ENCODE peak calls at places on chromosomes 13 and 19, in nine cellular contexts. One of them, this sample, is unnamed.

GRCh38 chr13:109971006-109971744 is 184.8 kb upstream of the IRS2 start:
- DNase-seq in GM06990: no peak
- DNase-seq in cardiac fibroblast: no peak
- DNase-seq in brain microvascular endothelial cell: no peak
- DNase-seq in choroid plexus epithelial cell: no peak
- DNase-seq in bronchial epithelial cell: no peak
- DNase-seq in GM12865: no peak
- DNase-seq in spleen: no peak
- DNase-seq in heart left ventricle: no peak
- DNase-seq in this sample: no peak

GRCh38 chr19:55657004-55657747 is 2.3 kb downstream of the U2AF2 start:
- DNase-seq in heart left ventricle: no peak
- DNase-seq in bronchial epithelial cell: no peak
- DNase-seq in brain microvascular endothelial cell: no peak
- DNase-seq in cardiac fibroblast: no peak
- DNase-seq in GM06990: no peak
- DNase-seq in spleen: no peak
- DNase-seq in GM12865: peak
- DNase-seq in choroid plexus epithelial cell: no peak
- DNase-seq in this sample: no peak

GRCh38 chr13:29621401-29621800 is 25.9 kb upstream of the SLC7A1 start:
- DNase-seq in choroid plexus epithelial cell: peak
- DNase-seq in cardiac fibroblast: no peak
- DNase-seq in spleen: no peak
- DNase-seq in GM06990: no peak
- DNase-seq in brain microvascular endothelial cell: peak
- DNase-seq in bronchial epithelial cell: peak
- DNase-seq in heart left ventricle: no peak
- DNase-seq in GM12865: no peak
- DNase-seq in this sample: no peak

GRCh38 chr13:36261011-36261410 is 36.6 kb downstream of the CCDC169 start:
- DNase-seq in bronchial epithelial cell: no peak
- DNase-seq in cardiac fibroblast: no peak
- DNase-seq in GM12865: no peak
- DNase-seq in choroid plexus epithelial cell: no peak
- DNase-seq in spleen: no peak
- DNase-seq in brain microvascular endothelial cell: no peak
- DNase-seq in GM06990: no peak
- DNase-seq in heart left ventricle: no peak
- DNase-seq in this sample: no peak

GRCh38 chr13:32384702-32385101 is 43.2 kb downstream of the N4BP2L1 start:
- DNase-seq in GM06990: no peak
- DNase-seq in brain microvascular endothelial cell: no peak
- DNase-seq in heart left ventricle: no peak
- DNase-seq in choroid plexus epithelial cell: no peak
- DNase-seq in bronchial epithelial cell: no peak
- DNase-seq in cardiac fibroblast: no peak
- DNase-seq in GM12865: no peak
- DNase-seq in spleen: no peak
- DNase-seq in this sample: no peak

GRCh38 chr13:91313103-91313502 is 34.4 kb upstream of the MIR17HG start:
- DNase-seq in heart left ventricle: no peak
- DNase-seq in spleen: no peak
- DNase-seq in GM12865: peak
- DNase-seq in cardiac fibroblast: peak
- DNase-seq in brain microvascular endothelial cell: peak
- DNase-seq in bronchial epithelial cell: peak
- DNase-seq in GM06990: peak
- DNase-seq in choroid plexus epithelial cell: peak
- DNase-seq in this sample: peak

GRCh38 chr19:9498183-9498902 is at the start of gene ZNF560:
- DNase-seq in bronchial epithelial cell: no peak
- DNase-seq in GM06990: peak
- DNase-seq in heart left ventricle: no peak
- DNase-seq in GM12865: no peak
- DNase-seq in choroid plexus epithelial cell: peak
- DNase-seq in spleen: no peak
- DNase-seq in brain microvascular endothelial cell: peak
- DNase-seq in cardiac fibroblast: peak
- DNase-seq in this sample: peak

GRCh38 chr13:43767351-43767901 is 19.3 kb downstream of the ENOX1 start:
- DNase-seq in choroid plexus epithelial cell: peak
- DNase-seq in GM06990: no peak
- DNase-seq in bronchial epithelial cell: no peak
- DNase-seq in spleen: no peak
- DNase-seq in brain microvascular endothelial cell: no peak
- DNase-seq in heart left ventricle: peak
- DNase-seq in GM12865: no peak
- DNase-seq in cardiac fibroblast: peak
- DNase-seq in this sample: peak

GRCh38 chr13:31556376-31556775 is 182.9 kb upstream of the RXFP2 start:
- DNase-seq in bronchial epithelial cell: no peak
- DNase-seq in cardiac fibroblast: peak
- DNase-seq in spleen: no peak
- DNase-seq in choroid plexus epithelial cell: peak
- DNase-seq in GM06990: no peak
- DNase-seq in heart left ventricle: no peak
- DNase-seq in GM12865: no peak
- DNase-seq in brain microvascular endothelial cell: peak
- DNase-seq in this sample: no peak

GRCh38 chr13:41411536-41411935 is 45.8 kb upstream of the RGCC start:
- DNase-seq in cardiac fibroblast: peak
- DNase-seq in brain microvascular endothelial cell: peak
- DNase-seq in spleen: peak
- DNase-seq in heart left ventricle: no peak
- DNase-seq in GM12865: peak
- DNase-seq in choroid plexus epithelial cell: peak
- DNase-seq in bronchial epithelial cell: peak
- DNase-seq in GM06990: no peak
- DNase-seq in this sample: peak
- TF ChIP-seq CTCF in cardiac fibroblast: peak
- TF ChIP-seq CTCF in brain microvascular endothelial cell: peak
- TF ChIP-seq CTCF in spleen: no peak
- TF ChIP-seq CTCF in heart left ventricle: peak
- TF ChIP-seq CTCF in GM12865: peak
- TF ChIP-seq CTCF in choroid plexus epithelial cell: peak
- TF ChIP-seq CTCF in bronchial epithelial cell: peak
- TF ChIP-seq CTCF in GM06990: peak
- TF ChIP-seq CTCF in this sample: peak

GRCh38 chr19:7788933-7789323 is 25.9 kb downstream of the CLEC4M start:
- DNase-seq in brain microvascular endothelial cell: no peak
- DNase-seq in cardiac fibroblast: no peak
- DNase-seq in GM12865: no peak
- DNase-seq in GM06990: no peak
- DNase-seq in bronchial epithelial cell: no peak
- DNase-seq in heart left ventricle: no peak
- DNase-seq in spleen: peak
- DNase-seq in choroid plexus epithelial cell: no peak
- DNase-seq in this sample: no peak

GRCh38 chr19:7793493-7793892 is 30.4 kb downstream of the CLEC4M start:
- DNase-seq in GM06990: no peak
- DNase-seq in choroid plexus epithelial cell: no peak
- DNase-seq in cardiac fibroblast: no peak
- DNase-seq in brain microvascular endothelial cell: no peak
- DNase-seq in bronchial epithelial cell: no peak
- DNase-seq in GM12865: no peak
- DNase-seq in heart left ventricle: no peak
- DNase-seq in spleen: no peak
- DNase-seq in this sample: no peak

GRCh38 chr19:7789447-7789846 is 26.4 kb downstream of the CLEC4M start:
- DNase-seq in cardiac fibroblast: no peak
- DNase-seq in heart left ventricle: no peak
- DNase-seq in brain microvascular endothelial cell: no peak
- DNase-seq in GM06990: peak
- DNase-seq in choroid plexus epithelial cell: no peak
- DNase-seq in GM12865: peak
- DNase-seq in spleen: peak
- DNase-seq in bronchial epithelial cell: no peak
- DNase-seq in this sample: no peak

GRCh38 chr19:7790416-7790815 is 27.4 kb downstream of the CLEC4M start:
- DNase-seq in choroid plexus epithelial cell: no peak
- DNase-seq in GM12865: no peak
- DNase-seq in spleen: no peak
- DNase-seq in heart left ventricle: no peak
- DNase-seq in GM06990: no peak
- DNase-seq in cardiac fibroblast: no peak
- DNase-seq in brain microvascular endothelial cell: no peak
- DNase-seq in bronchial epithelial cell: no peak
- DNase-seq in this sample: no peak

GRCh38 chr19:7792286-7792685 is 29.2 kb downstream of the CLEC4M start:
- DNase-seq in bronchial epithelial cell: no peak
- DNase-seq in spleen: no peak
- DNase-seq in choroid plexus epithelial cell: peak
- DNase-seq in heart left ventricle: no peak
- DNase-seq in cardiac fibroblast: peak
- DNase-seq in GM12865: no peak
- DNase-seq in brain microvascular endothelial cell: peak
- DNase-seq in GM06990: no peak
- DNase-seq in this sample: peak
- H3K4me3 ChIP-seq in bronchial epithelial cell: no peak
- H3K4me3 ChIP-seq in spleen: no peak
- H3K4me3 ChIP-seq in choroid plexus epithelial cell: no peak
- H3K4me3 ChIP-seq in heart left ventricle: no peak
- H3K4me3 ChIP-seq in cardiac fibroblast: no peak
- H3K4me3 ChIP-seq in GM12865: no peak
- H3K4me3 ChIP-seq in brain microvascular endothelial cell: no peak
- H3K4me3 ChIP-seq in GM06990: no peak
- H3K4me3 ChIP-seq in this sample: no peak

DNA sequence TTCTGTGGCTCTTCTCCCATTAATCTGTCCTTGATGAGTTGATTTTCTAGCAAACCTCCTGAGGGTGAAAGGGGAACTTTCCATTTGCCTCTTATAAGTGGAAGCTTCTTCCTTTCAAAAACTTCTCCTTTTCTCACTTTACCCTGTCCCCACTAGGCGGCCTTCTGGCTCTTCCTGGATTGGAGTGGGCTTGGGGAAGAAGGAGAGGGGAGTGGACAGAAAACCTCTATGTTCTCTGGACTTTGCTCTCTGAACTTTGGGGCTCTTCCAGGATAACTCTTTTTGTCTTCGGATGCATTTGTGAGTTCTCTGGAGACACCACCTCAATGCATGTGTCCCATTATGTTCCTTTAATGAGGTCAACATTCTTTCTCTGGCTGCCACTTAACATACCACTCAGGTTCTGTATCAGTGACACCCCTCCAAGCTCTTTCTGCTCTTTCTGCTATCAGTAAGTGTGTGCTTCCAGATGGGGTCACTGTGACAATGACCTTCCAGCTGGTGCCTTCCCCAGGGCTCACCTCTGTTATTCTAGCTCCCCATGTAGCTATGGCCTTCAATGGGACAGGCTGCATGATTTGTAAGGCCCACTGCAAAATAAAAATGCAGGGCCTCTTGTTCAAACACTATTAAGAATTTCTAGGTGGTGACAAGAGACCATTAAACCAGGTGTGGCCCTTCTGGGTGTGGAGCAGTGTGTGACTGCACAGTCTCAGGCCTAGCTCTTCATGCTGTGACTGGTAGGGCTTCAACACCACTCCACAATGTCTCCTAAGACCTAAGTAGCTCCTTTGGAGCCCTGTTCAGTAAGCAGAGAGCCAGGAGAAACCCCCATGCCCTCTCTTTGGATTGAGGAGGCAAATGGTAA is 389.2 kb downstream of the EFNB2 start:
- DNase-seq in brain microvascular endothelial cell: no peak
- DNase-seq in cardiac fibroblast: no peak
- DNase-seq in GM12865: no peak
- DNase-seq in GM06990: no peak
- DNase-seq in spleen: no peak
- DNase-seq in bronchial epithelial cell: no peak
- DNase-seq in heart left ventricle: no peak
- DNase-seq in choroid plexus epithelial cell: no peak
- DNase-seq in this sample: no peak
- TF ChIP-seq CTCF in brain microvascular endothelial cell: peak
- TF ChIP-seq CTCF in cardiac fibroblast: no peak
- TF ChIP-seq CTCF in GM12865: no peak
- TF ChIP-seq CTCF in GM06990: no peak
- TF ChIP-seq CTCF in spleen: no peak
- TF ChIP-seq CTCF in bronchial epithelial cell: no peak
- TF ChIP-seq CTCF in heart left ventricle: no peak
- TF ChIP-seq CTCF in choroid plexus epithelial cell: peak
- TF ChIP-seq CTCF in this sample: no peak

GRCh38 chr19:41222240-41222639 is 3.2 kb downstream of the AXL start:
- DNase-seq in brain microvascular endothelial cell: no peak
- DNase-seq in bronchial epithelial cell: no peak
- DNase-seq in GM12865: no peak
- DNase-seq in cardiac fibroblast: no peak
- DNase-seq in GM06990: no peak
- DNase-seq in heart left ventricle: no peak
- DNase-seq in choroid plexus epithelial cell: no peak
- DNase-seq in spleen: no peak
- DNase-seq in this sample: no peak

GRCh38 chr19:41224632-41225031 is 5.6 kb downstream of the AXL start:
- DNase-seq in choroid plexus epithelial cell: no peak
- DNase-seq in bronchial epithelial cell: no peak
- DNase-seq in brain microvascular endothelial cell: no peak
- DNase-seq in cardiac fibroblast: no peak
- DNase-seq in GM12865: no peak
- DNase-seq in GM06990: no peak
- DNase-seq in spleen: no peak
- DNase-seq in heart left ventricle: no peak
- DNase-seq in this sample: no peak

GRCh38 chr19:41225238-41226052 is 6.4 kb downstream of the AXL start:
- DNase-seq in heart left ventricle: peak
- DNase-seq in bronchial epithelial cell: peak
- DNase-seq in brain microvascular endothelial cell: peak
- DNase-seq in GM12865: no peak
- DNase-seq in spleen: no peak
- DNase-seq in cardiac fibroblast: peak
- DNase-seq in GM06990: no peak
- DNase-seq in choroid plexus epithelial cell: peak
- DNase-seq in this sample: peak

GRCh38 chr19:41221514-41222205 is 2.6 kb downstream of the AXL start:
- DNase-seq in GM06990: no peak
- DNase-seq in heart left ventricle: no peak
- DNase-seq in brain microvascular endothelial cell: no peak
- DNase-seq in GM12865: no peak
- DNase-seq in cardiac fibroblast: no peak
- DNase-seq in spleen: no peak
- DNase-seq in choroid plexus epithelial cell: no peak
- DNase-seq in bronchial epithelial cell: no peak
- DNase-seq in this sample: no peak

DNA sequence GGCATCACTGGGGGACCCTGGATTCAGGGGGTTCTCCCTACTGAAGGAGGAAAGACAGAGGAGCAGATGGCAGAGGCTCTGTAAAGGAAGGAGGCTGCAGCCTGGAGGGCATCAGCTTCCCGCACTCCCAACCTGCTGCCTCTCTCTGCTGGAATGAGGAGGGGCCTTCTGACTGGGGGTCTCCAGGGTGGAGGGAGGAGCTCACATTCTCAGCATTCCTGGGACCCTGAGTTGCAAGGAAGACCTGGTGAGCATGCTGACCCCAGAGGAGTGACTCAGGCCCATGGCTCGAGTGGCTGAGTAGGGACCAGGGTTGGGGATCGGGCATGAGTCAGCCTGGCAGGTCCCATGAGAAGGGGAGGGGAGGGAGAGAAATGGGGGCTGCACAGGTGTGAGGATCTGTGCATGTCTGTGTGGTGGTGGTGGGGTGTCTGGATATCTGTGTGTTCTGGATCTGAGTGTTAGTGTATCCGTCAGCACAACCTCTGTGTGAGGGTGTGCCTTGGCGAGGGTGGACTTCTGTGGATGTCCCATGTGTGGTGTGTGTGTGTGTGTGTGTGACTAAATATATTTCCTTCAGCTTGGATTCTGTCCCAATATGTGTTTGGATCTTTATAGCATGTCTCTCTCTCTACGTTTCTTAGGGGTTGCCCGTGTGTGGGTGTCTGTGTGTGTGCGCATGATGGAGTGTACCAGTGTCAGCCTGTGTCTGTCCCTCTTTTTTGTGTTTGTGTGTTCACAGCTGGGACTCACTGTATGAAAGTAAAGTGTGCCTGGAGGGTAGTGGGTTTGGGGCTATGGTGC is 4.6 kb downstream of the AXL start:
- DNase-seq in GM12865: no peak
- DNase-seq in GM06990: no peak
- DNase-seq in spleen: no peak
- DNase-seq in cardiac fibroblast: peak
- DNase-seq in choroid plexus epithelial cell: peak
- DNase-seq in bronchial epithelial cell: peak
- DNase-seq in heart left ventricle: no peak
- DNase-seq in brain microvascular endothelial cell: peak
- DNase-seq in this sample: peak
- H3K4me3 ChIP-seq in GM12865: no peak
- H3K4me3 ChIP-seq in GM06990: no peak
- H3K4me3 ChIP-seq in spleen: no peak
- H3K4me3 ChIP-seq in cardiac fibroblast: no peak
- H3K4me3 ChIP-seq in choroid plexus epithelial cell: peak
- H3K4me3 ChIP-seq in bronchial epithelial cell: no peak
- H3K4me3 ChIP-seq in heart left ventricle: no peak
- H3K4me3 ChIP-seq in brain microvascular endothelial cell: peak
- H3K4me3 ChIP-seq in this sample: peak